ENCODE peak calls at places on chromosome 6, in four cellular contexts. One of them, this sample, is unnamed. For H3K9me3, the result is how much of the 10 kb centered on the place peaks cover.

GRCh38 chr6:111354751-111355150 is 128.3 kb downstream of the REV3L start:
- DNase-seq in neural progenitor cell: no peak
- DNase-seq in NT2/D1: no peak
- DNase-seq in Peyer's patch: no peak
- DNase-seq in this sample: no peak

GRCh38 chr6:85453052-85453451 is 3.2 kb downstream of the NT5E start:
- DNase-seq in Peyer's patch: no peak
- DNase-seq in neural progenitor cell: no peak
- DNase-seq in NT2/D1: no peak
- DNase-seq in this sample: no peak

GRCh38 chr6:52582446-52582845 is 5.6 kb upstream of the TRAM2 start:
- DNase-seq in neural progenitor cell: no peak
- DNase-seq in NT2/D1: no peak
- DNase-seq in Peyer's patch: no peak
- DNase-seq in this sample: no peak

GRCh38 chr6:116881236-116881635 is 4.2 kb downstream of the RFX6 start:
- DNase-seq in Peyer's patch: no peak
- DNase-seq in neural progenitor cell: no peak
- DNase-seq in NT2/D1: no peak
- DNase-seq in this sample: no peak

GRCh38 chr6:11211235-11211634 is 21.2 kb downstream of the NEDD9 start:
- DNase-seq in Peyer's patch: no peak
- DNase-seq in NT2/D1: no peak
- DNase-seq in neural progenitor cell: no peak
- DNase-seq in this sample: no peak

GRCh38 chr6:56804996-56805395 is 149.9 kb upstream of the BEND6 start:
- DNase-seq in NT2/D1: no peak
- DNase-seq in Peyer's patch: no peak
- DNase-seq in neural progenitor cell: no peak
- DNase-seq in this sample: no peak

GRCh38 chr6:43402819-43403218 is 24.5 kb upstream of the ABCC10 start:
- DNase-seq in Peyer's patch: no peak
- DNase-seq in neural progenitor cell: no peak
- DNase-seq in NT2/D1: no peak
- DNase-seq in this sample: no peak

GRCh38 chr6:4583026-4583425 is 193.2 kb upstream of the CDYL start:
- DNase-seq in neural progenitor cell: no peak
- DNase-seq in Peyer's patch: no peak
- DNase-seq in NT2/D1: no peak
- DNase-seq in this sample: no peak

GRCh38 chr6:114063956-114064355 is 93.0 kb upstream of the HDAC2 start:
- DNase-seq in neural progenitor cell: no peak
- DNase-seq in Peyer's patch: no peak
- DNase-seq in NT2/D1: no peak
- DNase-seq in this sample: no peak

GRCh38 chr6:139135578-139136545 is 982 bp downstream of the HECA start:
- DNase-seq in Peyer's patch: peak
- DNase-seq in NT2/D1: no peak
- DNase-seq in neural progenitor cell: peak
- DNase-seq in this sample: peak

GRCh38 chr6:116764961-116765841 is at the start of gene FAM162B:
- DNase-seq in NT2/D1: no peak
- DNase-seq in Peyer's patch: no peak
- DNase-seq in neural progenitor cell: peak
- DNase-seq in this sample: peak

GRCh38 chr6:157669747-157670216 is 153.3 kb upstream of the SNX9 start:
- DNase-seq in neural progenitor cell: peak
- DNase-seq in NT2/D1: no peak
- DNase-seq in Peyer's patch: peak
- DNase-seq in this sample: peak

GRCh38 chr6:168362276-168362990 is 42.9 kb upstream of the DACT2 start:
- DNase-seq in neural progenitor cell: no peak
- DNase-seq in Peyer's patch: no peak
- DNase-seq in NT2/D1: no peak
- DNase-seq in this sample: no peak
- H3K9me3 ChIP-seq in neural progenitor cell: under half
- H3K9me3 ChIP-seq in Peyer's patch: under half
- H3K9me3 ChIP-seq in NT2/D1: under half
- H3K9me3 ChIP-seq in this sample: under half

DNA sequence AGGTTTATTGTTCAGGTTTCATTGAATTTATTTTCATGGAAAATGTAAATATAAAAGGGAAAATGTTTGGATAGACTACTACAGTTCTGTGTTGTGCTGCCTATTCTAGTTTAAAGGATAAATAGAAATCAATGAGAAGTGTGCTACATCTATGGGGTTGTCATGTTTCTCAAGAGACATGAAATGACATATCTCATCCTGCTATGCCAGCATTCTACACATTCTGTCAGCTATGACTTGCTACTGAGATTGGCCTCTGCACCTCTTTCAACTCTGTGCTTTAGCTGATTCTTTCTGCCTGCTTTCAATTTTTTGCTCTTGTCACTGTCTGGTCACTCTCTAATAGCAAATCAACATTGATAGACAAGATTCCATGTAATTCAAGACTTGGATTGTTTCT is 33.8 kb upstream of the COL19A1 start:
- DNase-seq in neural progenitor cell: no peak
- DNase-seq in Peyer's patch: no peak
- DNase-seq in NT2/D1: no peak
- DNase-seq in this sample: no peak
- H3K9me3 ChIP-seq in neural progenitor cell: under half
- H3K9me3 ChIP-seq in Peyer's patch: under half
- H3K9me3 ChIP-seq in NT2/D1: under half
- H3K9me3 ChIP-seq in this sample: under half

DNA sequence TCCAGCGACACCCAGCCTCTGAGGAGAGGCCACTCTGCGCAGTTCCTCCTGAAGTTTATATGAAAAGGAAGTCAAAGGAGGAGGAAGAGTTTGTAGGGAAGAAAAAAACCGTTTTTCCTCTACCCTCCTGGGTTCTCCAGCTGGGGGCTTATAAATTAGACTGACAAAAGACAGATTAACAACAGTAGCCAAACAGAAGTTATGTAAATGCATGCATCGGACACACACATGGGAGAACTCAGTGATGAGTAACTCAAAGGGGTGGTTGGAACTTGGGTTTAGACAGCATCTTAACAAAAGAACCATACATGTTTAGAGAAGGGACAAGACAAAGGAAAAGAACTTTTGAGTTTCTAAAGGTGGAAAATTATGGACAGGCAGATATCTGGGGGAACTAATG is 71.2 kb downstream of the CD24 start:
- DNase-seq in neural progenitor cell: no peak
- DNase-seq in NT2/D1: no peak
- DNase-seq in Peyer's patch: no peak
- DNase-seq in this sample: no peak
- H3K9me3 ChIP-seq in neural progenitor cell: under half
- H3K9me3 ChIP-seq in NT2/D1: half or more
- H3K9me3 ChIP-seq in Peyer's patch: under half
- H3K9me3 ChIP-seq in this sample: under half

GRCh38 chr6:27352850-27353249 is 35.7 kb upstream of the ZNF391 start:
- DNase-seq in Peyer's patch: no peak
- DNase-seq in NT2/D1: no peak
- DNase-seq in neural progenitor cell: no peak
- DNase-seq in this sample: no peak

GRCh38 chr6:27359231-27359630 is 29.3 kb upstream of the ZNF391 start:
- DNase-seq in neural progenitor cell: no peak
- DNase-seq in NT2/D1: no peak
- DNase-seq in Peyer's patch: no peak
- DNase-seq in this sample: no peak

DNA sequence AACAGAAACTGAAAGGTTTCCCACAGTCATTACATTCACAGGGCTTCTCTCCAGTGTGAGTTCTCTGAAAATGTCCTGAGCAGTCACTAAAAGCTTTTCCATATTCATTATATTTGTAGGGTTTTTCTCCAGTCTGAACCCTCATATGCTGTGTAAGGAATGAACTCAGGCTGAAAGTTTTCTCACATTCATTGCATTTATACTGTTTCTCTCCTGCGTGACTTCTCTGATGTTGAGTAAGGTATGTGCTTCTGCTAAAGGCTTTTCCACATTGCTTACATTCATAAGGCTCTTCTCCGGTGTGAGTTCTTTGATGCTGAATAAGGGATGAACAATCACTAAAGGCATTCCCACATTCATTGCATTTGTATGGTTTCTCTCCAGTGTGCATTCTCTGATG is 29.8 kb upstream of the ZNF391 start:
- DNase-seq in Peyer's patch: no peak
- DNase-seq in NT2/D1: no peak
- DNase-seq in neural progenitor cell: no peak
- DNase-seq in this sample: no peak
- H3K9me3 ChIP-seq in Peyer's patch: under half
- H3K9me3 ChIP-seq in NT2/D1: half or more
- H3K9me3 ChIP-seq in neural progenitor cell: under half
- H3K9me3 ChIP-seq in this sample: half or more

GRCh38 chr6:32424584-32424983 is 15.1 kb upstream of the HLA-DRA start:
- DNase-seq in NT2/D1: no peak
- DNase-seq in Peyer's patch: no peak
- DNase-seq in neural progenitor cell: no peak
- DNase-seq in this sample: no peak
- H3K9me3 ChIP-seq in NT2/D1: under half
- H3K9me3 ChIP-seq in Peyer's patch: under half
- H3K9me3 ChIP-seq in neural progenitor cell: under half
- H3K9me3 ChIP-seq in this sample: under half

DNA sequence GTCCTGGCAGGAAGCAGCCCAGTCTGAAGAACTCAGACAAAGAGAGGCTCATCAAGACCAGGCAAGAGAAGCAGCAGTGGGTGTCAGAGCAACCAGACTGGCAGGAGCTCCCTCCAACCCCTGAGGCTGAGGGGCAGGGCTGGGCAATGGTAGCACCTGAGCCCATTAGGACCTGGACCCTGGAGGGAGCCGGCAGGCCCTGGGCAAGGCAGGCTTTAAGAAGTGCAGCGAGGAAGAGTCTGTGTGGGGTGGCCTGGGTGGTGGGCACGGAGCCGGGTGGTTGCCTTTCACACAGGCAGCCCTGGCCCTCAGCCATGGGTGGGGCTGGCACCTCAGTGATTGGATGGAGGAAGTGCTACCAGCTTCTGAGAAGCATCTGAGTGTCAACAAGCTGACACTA is 33.1 kb upstream of the IRF4 start:
- DNase-seq in neural progenitor cell: no peak
- DNase-seq in NT2/D1: no peak
- DNase-seq in Peyer's patch: no peak
- DNase-seq in this sample: no peak
- H3K9me3 ChIP-seq in neural progenitor cell: under half
- H3K9me3 ChIP-seq in NT2/D1: under half
- H3K9me3 ChIP-seq in Peyer's patch: under half
- H3K9me3 ChIP-seq in this sample: under half

GRCh38 chr6:41575598-41575997 is 29.4 kb downstream of the FOXP4 start:
- DNase-seq in neural progenitor cell: no peak
- DNase-seq in Peyer's patch: no peak
- DNase-seq in NT2/D1: no peak
- DNase-seq in this sample: no peak
- H3K9me3 ChIP-seq in neural progenitor cell: under half
- H3K9me3 ChIP-seq in Peyer's patch: under half
- H3K9me3 ChIP-seq in NT2/D1: under half
- H3K9me3 ChIP-seq in this sample: under half

GRCh38 chr6:168345266-168345665 is 25.7 kb upstream of the DACT2 start:
- DNase-seq in Peyer's patch: no peak
- DNase-seq in neural progenitor cell: no peak
- DNase-seq in NT2/D1: no peak
- DNase-seq in this sample: no peak
- H3K9me3 ChIP-seq in Peyer's patch: under half
- H3K9me3 ChIP-seq in neural progenitor cell: under half
- H3K9me3 ChIP-seq in NT2/D1: under half
- H3K9me3 ChIP-seq in this sample: under half